ENCODE peak calls at places on chromosomes 3 and 15, in four cellular contexts. L is A549, B is H1, Y is HepG2. N is an unnamed sample. For H3K4me1, the result is how much of the 10 kb centered on the place peaks cover.

GRCh38 chr3:183529717-183530116 is 25.8 kb downstream of the KLHL6 start:
- DNase-seq in L (no peak), B (no peak), Y (no peak), N (no peak)

GRCh38 chr15:99253381-99254090 is 2.3 kb downstream of the LRRC28 start:
- DNase-seq in L (no peak), B (no peak), Y (no peak), N (no peak)

GRCh38 chr15:56040081-56041035 is 46.9 kb upstream of the NEDD4 start:
- DNase-seq in L (peak), B (no peak), Y (peak), N (no peak)

GRCh38 chr15:51288143-51289065 is 50.0 kb downstream of the CYP19A1 start:
- DNase-seq in L (no peak), B (no peak), Y (peak), N (no peak)

GRCh38 chr3:4826237-4827100 is 152.8 kb upstream of the BHLHE40 start:
- DNase-seq in L (peak), B (peak), Y (no peak), N (no peak)

GRCh38 chr3:138359137-138359536 is 10.8 kb downstream of the MRAS start:
- DNase-seq in L (no peak), B (no peak), Y (no peak), N (no peak)

GRCh38 chr3:161818106-161818505 is 321.5 kb downstream of the OTOL1 start:
- DNase-seq in L (no peak), B (no peak), Y (no peak), N (no peak)

GRCh38 chr3:180828001-180828720 is 84.3 kb upstream of the FXR1 start:
- DNase-seq in L (no peak), B (no peak), Y (no peak), N (no peak)

GRCh38 chr15:86572368-86572841 is 492.7 kb downstream of the AGBL1 start:
- DNase-seq in L (no peak), B (no peak), Y (no peak), N (no peak)

GRCh38 chr15:100346866-100347512 is 5.2 kb upstream of the ADAMTS17 start:
- DNase-seq in L (no peak), B (no peak), Y (no peak), N (no peak)

GRCh38 chr15:85007741-85008140 is 26.1 kb downstream of the PDE8A start:
- DNase-seq in L (no peak), B (no peak), Y (no peak), N (no peak)

GRCh38 chr3:127428344-127429001 is 140.6 kb upstream of the PRR20G start:
- DNase-seq in L (no peak), B (peak), Y (no peak), N (no peak)

GRCh38 chr3:97658670-97659285 is 105.8 kb upstream of the ARL6 start:
- DNase-seq in L (peak), B (no peak), Y (peak), N (peak)

GRCh38 chr3:81874738-81875137 is 113.3 kb upstream of the GBE1 start:
- DNase-seq in L (no peak), B (no peak), Y (no peak), N (no peak)

GRCh38 chr3:58013973-58014649 is 5.9 kb downstream of the FLNB start:
- DNase-seq in L (no peak), B (no peak), Y (no peak), N (no peak)

GRCh38 chr3:178291971-178292370 is 244.3 kb upstream of the KCNMB2 start:
- DNase-seq in L (no peak), B (no peak), Y (no peak), N (no peak)

GRCh38 chr15:70505411-70505919 is 257.9 kb downstream of the UACA start:
- DNase-seq in L (peak), B (no peak), Y (peak), N (no peak)

GRCh38 chr3:23950303-23950702 is 5.2 kb downstream of the NR1D2 start:
- DNase-seq in L (no peak), B (no peak), Y (no peak), N (no peak)

GRCh38 chr15:32718082-32718821 is 448 bp downstream of the GREM1 start:
- DNase-seq in L (no peak), B (no peak), Y (no peak), N (no peak)

GRCh38 chr3:195556390-195556789 is 13.3 kb upstream of the PPP1R2 start:
- DNase-seq in L (peak), B (no peak), Y (no peak), N (peak)

GRCh38 chr3:195102609-195103467 is 168.1 kb downstream of the XXYLT1 start:
- DNase-seq in L (peak), B (no peak), Y (no peak), N (peak)

DNA sequence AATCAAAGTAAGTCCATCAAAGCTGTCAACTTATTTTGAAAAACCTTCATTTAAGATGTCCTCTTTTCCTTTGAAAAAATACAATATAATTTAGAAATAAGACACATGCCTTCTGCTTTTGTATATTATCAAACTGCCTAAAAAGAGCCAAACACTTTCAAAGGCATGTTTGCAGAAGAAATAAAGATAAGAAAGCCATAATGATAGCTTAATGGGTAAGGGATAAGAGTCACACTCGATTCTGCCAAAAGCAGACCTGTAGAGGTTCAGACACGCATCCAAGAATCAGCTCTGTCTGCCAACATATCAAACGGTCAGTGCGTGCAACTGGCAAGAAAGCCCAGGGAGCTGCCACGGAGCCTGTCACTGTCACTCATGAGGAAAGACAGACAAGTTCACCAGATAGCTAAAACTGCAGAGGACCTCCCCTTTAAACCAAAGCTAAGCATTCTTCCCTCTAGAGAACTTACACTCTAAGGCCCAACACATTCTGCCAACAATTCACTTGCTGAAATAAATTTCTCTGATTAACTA is 23.3 kb downstream of the DCP1A start:
- DNase-seq in L (no peak), B (no peak), Y (no peak), N (no peak)
- TF ChIP-seq USF2 in L (no peak), B (no peak), Y (no peak), N (no peak)

GRCh38 chr15:76199106-76200082 is 111.9 kb downstream of the ETFA start:
- DNase-seq in L (no peak), B (no peak), Y (no peak), N (peak)
- TF ChIP-seq RNF2 in L (no peak), B (no peak), Y (no peak), N (no peak)

GRCh38 chr3:11638669-11639402 is 4.9 kb downstream of the VGLL4 start:
- DNase-seq in L (no peak), B (no peak), Y (no peak), N (no peak)
- H3K4me1 ChIP-seq in L (under half), B (under half), Y (half or more), N (under half)

GRCh38 chr3:46960081-46960701 is 16.4 kb downstream of the CCDC12 start:
- DNase-seq in L (no peak), B (no peak), Y (no peak), N (no peak)
- TF ChIP-seq USF2 in L (no peak), B (no peak), Y (no peak), N (no peak)

GRCh38 chr15:95826831-95827230 is 503.7 kb upstream of the NR2F2 start:
- DNase-seq in L (no peak), B (no peak), Y (no peak), N (no peak)
- TF ChIP-seq RNF2 in L (no peak), B (no peak), Y (no peak), N (no peak)

DNA sequence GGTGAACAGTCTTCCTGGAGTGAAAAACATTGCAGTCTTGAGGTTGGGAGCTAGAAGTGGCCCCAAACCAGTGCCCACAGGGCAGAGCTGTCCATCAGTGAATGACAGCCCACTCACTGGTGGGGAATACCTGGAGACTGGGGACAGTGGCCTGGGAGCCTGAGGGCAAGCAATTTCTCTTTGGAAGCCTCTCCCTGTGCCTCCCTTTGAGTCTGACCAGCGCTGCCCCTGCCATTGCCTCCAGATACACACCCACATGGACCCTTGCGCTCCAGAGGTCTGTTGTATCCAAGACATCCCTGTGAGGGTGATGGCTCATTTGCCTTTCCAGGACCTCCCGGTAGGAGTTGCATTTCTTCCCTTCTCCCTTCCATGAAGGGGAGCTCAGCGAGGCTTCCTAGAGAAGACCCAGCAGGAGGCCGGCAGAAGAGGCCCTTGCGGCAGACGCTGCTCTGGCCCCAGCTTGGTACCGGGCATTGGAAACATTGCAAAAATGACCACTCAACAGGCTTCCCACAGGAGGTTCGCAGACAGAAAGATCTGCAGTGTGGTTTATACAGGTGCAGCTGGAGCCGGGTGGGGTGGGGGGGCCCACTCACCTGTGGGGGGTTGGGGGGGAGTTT is 38.5 kb downstream of the KLF13 start:
- DNase-seq in L (no peak), B (no peak), Y (no peak), N (no peak)
- H3K4me1 ChIP-seq in L (under half), B (half or more), Y (under half), N (half or more)